ENCODE peak calls at places on chromosome 18, in nine cellular contexts. One of them, this sample, is unnamed.

GRCh38 chr18:57846258-57846657 is 43.1 kb upstream of the ATP8B1 start:
- DNase-seq in SJSA1: peak; percentile 75
- DNase-seq in fibroblast of the aortic adventitia: peak; percentile 93
- DNase-seq in choroid plexus epithelial cell: peak; percentile 77
- DNase-seq in Panc1: no peak
- DNase-seq in IMR-90: peak; percentile 88
- DNase-seq in A549: peak; percentile 62
- DNase-seq in retinal pigment epithelial cell: peak; percentile 64
- DNase-seq in colonic mucosa: no peak
- DNase-seq in this sample: peak; percentile 63

GRCh38 chr18:10661333-10661732 is 135.5 kb downstream of the NAPG start:
- DNase-seq in SJSA1: no peak
- DNase-seq in fibroblast of the aortic adventitia: peak; percentile 66
- DNase-seq in choroid plexus epithelial cell: peak; percentile 90
- DNase-seq in Panc1: no peak
- DNase-seq in IMR-90: peak; percentile 30
- DNase-seq in A549: no peak
- DNase-seq in retinal pigment epithelial cell: peak; percentile 90
- DNase-seq in colonic mucosa: no peak
- DNase-seq in this sample: peak; percentile 13

GRCh38 chr18:8952796-8953760 is 149.4 kb upstream of the NDUFV2 start:
- DNase-seq in SJSA1: no peak
- DNase-seq in fibroblast of the aortic adventitia: peak; percentile 86
- DNase-seq in choroid plexus epithelial cell: peak; percentile 94
- DNase-seq in Panc1: no peak
- DNase-seq in IMR-90: peak; percentile 92
- DNase-seq in A549: no peak
- DNase-seq in retinal pigment epithelial cell: no peak
- DNase-seq in colonic mucosa: no peak
- DNase-seq in this sample: peak; percentile 77

GRCh38 chr18:45658756-45659155 is 43.5 kb downstream of the SLC14A2 start:
- DNase-seq in SJSA1: no peak
- DNase-seq in fibroblast of the aortic adventitia: peak; percentile 20
- DNase-seq in choroid plexus epithelial cell: no peak
- DNase-seq in Panc1: no peak
- DNase-seq in IMR-90: peak; percentile 48
- DNase-seq in A549: no peak
- DNase-seq in retinal pigment epithelial cell: no peak
- DNase-seq in colonic mucosa: no peak
- DNase-seq in this sample: no peak

GRCh38 chr18:35409921-35410320 is 32.8 kb upstream of the ZNF396 start:
- DNase-seq in SJSA1: no peak
- DNase-seq in fibroblast of the aortic adventitia: no peak
- DNase-seq in choroid plexus epithelial cell: no peak
- DNase-seq in Panc1: no peak
- DNase-seq in IMR-90: no peak
- DNase-seq in A549: peak; percentile 28
- DNase-seq in retinal pigment epithelial cell: no peak
- DNase-seq in colonic mucosa: peak; percentile 76
- DNase-seq in this sample: no peak

GRCh38 chr18:62183578-62184195 is 3.2 kb downstream of the PIGN start:
- DNase-seq in SJSA1: peak; percentile 31
- DNase-seq in fibroblast of the aortic adventitia: peak; percentile 80
- DNase-seq in choroid plexus epithelial cell: peak; percentile 79
- DNase-seq in Panc1: peak; percentile 57
- DNase-seq in IMR-90: peak; percentile 68
- DNase-seq in A549: peak; percentile 52
- DNase-seq in retinal pigment epithelial cell: no peak
- DNase-seq in colonic mucosa: peak; percentile 54
- DNase-seq in this sample: peak; percentile 72

GRCh38 chr18:53799134-53799533 is 425.3 kb downstream of the MBD2 start:
- DNase-seq in SJSA1: peak; percentile 8
- DNase-seq in fibroblast of the aortic adventitia: peak; percentile 73
- DNase-seq in choroid plexus epithelial cell: peak; percentile 65
- DNase-seq in Panc1: no peak
- DNase-seq in IMR-90: no peak
- DNase-seq in A549: no peak
- DNase-seq in retinal pigment epithelial cell: no peak
- DNase-seq in colonic mucosa: no peak
- DNase-seq in this sample: peak; percentile 41

GRCh38 chr18:25503567-25504081 is 151.7 kb upstream of the ZNF521 start:
- DNase-seq in SJSA1: peak; percentile 48
- DNase-seq in fibroblast of the aortic adventitia: peak; percentile 79
- DNase-seq in choroid plexus epithelial cell: peak; percentile 84
- DNase-seq in Panc1: no peak
- DNase-seq in IMR-90: peak; percentile 87
- DNase-seq in A549: peak; percentile 27
- DNase-seq in retinal pigment epithelial cell: peak; percentile 34
- DNase-seq in colonic mucosa: peak; percentile 72
- DNase-seq in this sample: peak; percentile 77

GRCh38 chr18:44723366-44723765 is 42.7 kb downstream of the SETBP1 start:
- DNase-seq in SJSA1: no peak
- DNase-seq in fibroblast of the aortic adventitia: no peak
- DNase-seq in choroid plexus epithelial cell: no peak
- DNase-seq in Panc1: no peak
- DNase-seq in IMR-90: no peak
- DNase-seq in A549: no peak
- DNase-seq in retinal pigment epithelial cell: no peak
- DNase-seq in colonic mucosa: no peak
- DNase-seq in this sample: no peak

GRCh38 chr18:73487956-73488355 is 620.2 kb upstream of the NETO1 start:
- DNase-seq in SJSA1: no peak
- DNase-seq in fibroblast of the aortic adventitia: peak; percentile 22
- DNase-seq in choroid plexus epithelial cell: peak; percentile 77
- DNase-seq in Panc1: no peak
- DNase-seq in IMR-90: peak; percentile 89
- DNase-seq in A549: no peak
- DNase-seq in retinal pigment epithelial cell: no peak
- DNase-seq in colonic mucosa: no peak
- DNase-seq in this sample: no peak

GRCh38 chr18:23237524-23238151 is 102.4 kb downstream of the CABLES1 start:
- DNase-seq in SJSA1: peak; percentile 75
- DNase-seq in fibroblast of the aortic adventitia: peak; percentile 62
- DNase-seq in choroid plexus epithelial cell: peak; percentile 65
- DNase-seq in Panc1: no peak
- DNase-seq in IMR-90: peak; percentile 41
- DNase-seq in A549: no peak
- DNase-seq in retinal pigment epithelial cell: no peak
- DNase-seq in colonic mucosa: peak; percentile 41
- DNase-seq in this sample: peak; percentile 71

GRCh38 chr18:45879681-45880655 is 54.5 kb downstream of the SIGLEC15 start:
- DNase-seq in SJSA1: peak; percentile 61
- DNase-seq in fibroblast of the aortic adventitia: peak; percentile 74
- DNase-seq in choroid plexus epithelial cell: peak; percentile 75
- DNase-seq in Panc1: peak; percentile 30
- DNase-seq in IMR-90: peak; percentile 65
- DNase-seq in A549: peak; percentile 48
- DNase-seq in retinal pigment epithelial cell: no peak
- DNase-seq in colonic mucosa: peak; percentile 51
- DNase-seq in this sample: peak; percentile 61

GRCh38 chr18:34993289-34993688 is 47.9 kb upstream of the MAPRE2 start:
- DNase-seq in SJSA1: no peak
- DNase-seq in fibroblast of the aortic adventitia: no peak
- DNase-seq in choroid plexus epithelial cell: no peak
- DNase-seq in Panc1: no peak
- DNase-seq in IMR-90: no peak
- DNase-seq in A549: no peak
- DNase-seq in retinal pigment epithelial cell: no peak
- DNase-seq in colonic mucosa: no peak
- DNase-seq in this sample: no peak

GRCh38 chr18:60019463-60019840 is 119.7 kb downstream of the PMAIP1 start:
- DNase-seq in SJSA1: peak; percentile 78
- DNase-seq in fibroblast of the aortic adventitia: peak; percentile 53
- DNase-seq in choroid plexus epithelial cell: peak; percentile 89
- DNase-seq in Panc1: no peak
- DNase-seq in IMR-90: peak; percentile 87
- DNase-seq in A549: peak; percentile 35
- DNase-seq in retinal pigment epithelial cell: peak; percentile 66
- DNase-seq in colonic mucosa: no peak
- DNase-seq in this sample: peak; percentile 66

GRCh38 chr18:23207191-23207955 is 72.1 kb downstream of the CABLES1 start:
- DNase-seq in SJSA1: peak; percentile 40
- DNase-seq in fibroblast of the aortic adventitia: peak; percentile 24
- DNase-seq in choroid plexus epithelial cell: peak; percentile 23
- DNase-seq in Panc1: no peak
- DNase-seq in IMR-90: peak; percentile 68
- DNase-seq in A549: peak; percentile 19
- DNase-seq in retinal pigment epithelial cell: no peak
- DNase-seq in colonic mucosa: no peak
- DNase-seq in this sample: no peak

GRCh38 chr18:29147944-29148343 is 971.0 kb upstream of the CDH2 start:
- DNase-seq in SJSA1: peak; percentile 27
- DNase-seq in fibroblast of the aortic adventitia: peak; percentile 77
- DNase-seq in choroid plexus epithelial cell: peak; percentile 74
- DNase-seq in Panc1: no peak
- DNase-seq in IMR-90: peak; percentile 85
- DNase-seq in A549: peak; percentile 48
- DNase-seq in retinal pigment epithelial cell: no peak
- DNase-seq in colonic mucosa: no peak
- DNase-seq in this sample: peak; percentile 87

GRCh38 chr18:24060644-24061043 is 46.1 kb downstream of the TTC39C start:
- DNase-seq in SJSA1: no peak
- DNase-seq in fibroblast of the aortic adventitia: peak; percentile 64
- DNase-seq in choroid plexus epithelial cell: peak; percentile 62
- DNase-seq in Panc1: no peak
- DNase-seq in IMR-90: peak; percentile 27
- DNase-seq in A549: no peak
- DNase-seq in retinal pigment epithelial cell: no peak
- DNase-seq in colonic mucosa: no peak
- DNase-seq in this sample: peak; percentile 47

GRCh38 chr18:9944805-9945204 is 31.0 kb downstream of the VAPA start:
- DNase-seq in SJSA1: no peak
- DNase-seq in fibroblast of the aortic adventitia: no peak
- DNase-seq in choroid plexus epithelial cell: no peak
- DNase-seq in Panc1: no peak
- DNase-seq in IMR-90: no peak
- DNase-seq in A549: no peak
- DNase-seq in retinal pigment epithelial cell: no peak
- DNase-seq in colonic mucosa: no peak
- DNase-seq in this sample: no peak

GRCh38 chr18:50775207-50775606 is 44.6 kb downstream of the MRO start:
- DNase-seq in SJSA1: no peak
- DNase-seq in fibroblast of the aortic adventitia: no peak
- DNase-seq in choroid plexus epithelial cell: no peak
- DNase-seq in Panc1: no peak
- DNase-seq in IMR-90: no peak
- DNase-seq in A549: no peak
- DNase-seq in retinal pigment epithelial cell: no peak
- DNase-seq in colonic mucosa: no peak
- DNase-seq in this sample: no peak
- H3K4me3 ChIP-seq in SJSA1: no peak overlapping the region
- H3K4me3 ChIP-seq in fibroblast of the aortic adventitia: no peak overlapping the region
- H3K4me3 ChIP-seq in choroid plexus epithelial cell: no peak overlapping the region
- H3K4me3 ChIP-seq in Panc1: no peak overlapping the region
- H3K4me3 ChIP-seq in IMR-90: no peak overlapping the region
- H3K4me3 ChIP-seq in A549: no peak overlapping the region
- H3K4me3 ChIP-seq in retinal pigment epithelial cell: no peak overlapping the region
- H3K4me3 ChIP-seq in colonic mucosa: no peak overlapping the region
- H3K4me3 ChIP-seq in this sample: no peak overlapping the region

DNA sequence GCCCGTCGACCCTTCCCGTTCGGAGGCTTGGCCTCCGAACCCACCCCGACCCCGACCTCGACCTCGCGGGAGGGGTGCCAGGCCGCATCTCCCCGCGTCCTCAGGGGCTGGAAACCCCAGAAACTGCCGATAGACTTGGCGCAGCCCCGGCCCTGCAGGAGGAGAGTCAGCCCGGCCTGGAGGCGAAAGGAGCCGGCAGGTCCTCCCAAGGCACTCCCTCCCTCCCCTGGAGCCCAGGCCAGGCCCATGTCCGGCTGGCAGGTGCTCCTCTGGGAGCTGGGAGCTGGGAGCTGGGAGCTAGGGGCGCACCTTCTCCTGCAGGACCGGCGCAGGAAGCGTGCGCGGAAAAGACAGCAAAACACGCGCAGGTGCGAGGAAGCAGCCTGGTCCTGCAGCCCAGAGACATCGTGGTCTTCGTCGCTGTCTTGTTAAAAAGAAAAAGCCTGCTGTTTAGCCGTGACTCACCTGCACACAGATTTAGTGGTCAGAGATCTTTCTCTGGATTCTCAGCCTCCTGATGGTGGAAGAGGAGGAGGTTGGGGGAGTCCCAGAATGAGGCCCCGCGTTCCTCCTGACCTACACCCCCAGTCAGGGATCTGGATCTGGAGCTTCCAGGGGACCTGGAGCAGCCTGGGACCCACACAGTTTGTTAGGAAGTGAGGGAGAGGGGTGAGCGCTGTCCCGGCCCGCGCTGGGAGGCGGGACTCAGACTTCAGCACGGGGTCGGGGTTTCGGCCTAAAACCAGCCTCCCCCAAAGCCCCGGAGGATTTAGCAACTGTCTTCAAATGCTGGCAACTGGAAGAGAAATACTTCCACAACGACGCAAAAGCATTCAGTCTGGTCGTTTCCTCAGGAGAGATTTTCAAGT is 702 bp upstream of the MBP start:
- DNase-seq in SJSA1: no peak
- DNase-seq in fibroblast of the aortic adventitia: peak; percentile 31
- DNase-seq in choroid plexus epithelial cell: no peak
- DNase-seq in Panc1: no peak
- DNase-seq in IMR-90: no peak
- DNase-seq in A549: no peak
- DNase-seq in retinal pigment epithelial cell: no peak
- DNase-seq in colonic mucosa: peak; percentile 50
- DNase-seq in this sample: no peak
- H3K4me3 ChIP-seq in SJSA1: no peak overlapping the region
- H3K4me3 ChIP-seq in fibroblast of the aortic adventitia: peak overlapping the region; percentile 74
- H3K4me3 ChIP-seq in choroid plexus epithelial cell: peak overlapping the region; percentile 68
- H3K4me3 ChIP-seq in Panc1: peak overlapping the region; percentile 86
- H3K4me3 ChIP-seq in IMR-90: no peak overlapping the region
- H3K4me3 ChIP-seq in A549: peak overlapping the region; percentile 62
- H3K4me3 ChIP-seq in retinal pigment epithelial cell: peak overlapping the region; percentile 39
- H3K4me3 ChIP-seq in colonic mucosa: peak overlapping the region; percentile 91
- H3K4me3 ChIP-seq in this sample: peak overlapping the region; percentile 74

GRCh38 chr18:48784654-48785053 is 166.1 kb downstream of the SMAD7 start:
- DNase-seq in SJSA1: no peak
- DNase-seq in fibroblast of the aortic adventitia: no peak
- DNase-seq in choroid plexus epithelial cell: no peak
- DNase-seq in Panc1: no peak
- DNase-seq in IMR-90: no peak
- DNase-seq in A549: no peak
- DNase-seq in retinal pigment epithelial cell: no peak
- DNase-seq in colonic mucosa: no peak
- DNase-seq in this sample: no peak
- H3K4me3 ChIP-seq in SJSA1: no peak overlapping the region
- H3K4me3 ChIP-seq in fibroblast of the aortic adventitia: no peak overlapping the region
- H3K4me3 ChIP-seq in choroid plexus epithelial cell: no peak overlapping the region
- H3K4me3 ChIP-seq in Panc1: no peak overlapping the region
- H3K4me3 ChIP-seq in IMR-90: no peak overlapping the region
- H3K4me3 ChIP-seq in A549: no peak overlapping the region
- H3K4me3 ChIP-seq in retinal pigment epithelial cell: no peak overlapping the region
- H3K4me3 ChIP-seq in colonic mucosa: no peak overlapping the region
- H3K4me3 ChIP-seq in this sample: no peak overlapping the region

DNA sequence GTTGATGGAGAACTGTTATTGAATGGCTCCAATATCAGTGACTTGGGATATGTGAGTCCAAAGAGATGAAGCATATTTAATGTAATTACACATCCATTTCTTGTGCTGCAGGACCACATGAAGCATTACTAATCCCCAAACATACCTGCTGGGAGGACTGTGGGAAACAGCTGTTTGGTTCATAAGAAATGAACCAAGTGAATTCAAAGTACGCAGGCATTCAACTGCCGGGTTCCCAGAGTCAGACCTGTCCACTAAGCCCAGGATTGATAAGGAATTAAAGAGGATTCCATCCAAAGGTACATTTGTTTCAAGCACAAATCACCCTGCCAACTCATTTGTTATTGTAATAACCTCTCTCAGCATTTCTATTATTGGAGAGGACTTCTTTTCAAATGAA is 230.8 kb downstream of the TXNL1 start:
- DNase-seq in SJSA1: no peak
- DNase-seq in fibroblast of the aortic adventitia: no peak
- DNase-seq in choroid plexus epithelial cell: peak; percentile 7
- DNase-seq in Panc1: no peak
- DNase-seq in IMR-90: no peak
- DNase-seq in A549: no peak
- DNase-seq in retinal pigment epithelial cell: peak; percentile 8
- DNase-seq in colonic mucosa: no peak
- DNase-seq in this sample: no peak
- H3K4me3 ChIP-seq in SJSA1: no peak overlapping the region
- H3K4me3 ChIP-seq in fibroblast of the aortic adventitia: no peak overlapping the region
- H3K4me3 ChIP-seq in choroid plexus epithelial cell: no peak overlapping the region
- H3K4me3 ChIP-seq in Panc1: no peak overlapping the region
- H3K4me3 ChIP-seq in IMR-90: no peak overlapping the region
- H3K4me3 ChIP-seq in A549: no peak overlapping the region
- H3K4me3 ChIP-seq in retinal pigment epithelial cell: no peak overlapping the region
- H3K4me3 ChIP-seq in colonic mucosa: no peak overlapping the region
- H3K4me3 ChIP-seq in this sample: no peak overlapping the region